ENCODE peak calls at places on chromosomes 4 and X, in four cellular contexts. H is AG10803, K is GM23248, O is SW 1271. X is an unnamed sample.

GRCh38 chrX:112819013-112819635 is 21.5 kb downstream of the AMOT start:
- DNase-seq in H (peak; percentile 92), K (peak; percentile 81), O (no peak), X (no peak)

GRCh38 chr4:32775049-32775448 is 2054.9 kb downstream of the PCDH7 start:
- DNase-seq in K (no peak), H (no peak), O (peak; percentile 47), X (no peak)

GRCh38 chr4:141346144-141346543 is 125.4 kb downstream of the ZNF330 start:
- DNase-seq in K (peak; percentile 83), H (peak; percentile 79), O (peak; percentile 42), X (no peak)

GRCh38 chrX:133992877-133993276 is 7.5 kb upstream of the GPC3 start:
- DNase-seq in K (no peak), H (no peak), O (no peak), X (no peak)

GRCh38 chrX:2449135-2449886 is 51.5 kb downstream of the DHRSX start:
- DNase-seq in H (no peak), K (no peak), O (no peak), X (no peak)

GRCh38 chr4:139789096-139789495 is 123.5 kb downstream of the MGST2 start:
- DNase-seq in K (no peak), O (no peak), H (no peak), X (no peak)

GRCh38 chr4:5758741-5759140 is 47.7 kb downstream of the EVC start:
- DNase-seq in O (peak; percentile 95), K (peak; percentile 99), H (peak; percentile 99), X (peak; percentile 51)

GRCh38 chr4:10083861-10084641 is 32.5 kb downstream of the WDR1 start:
- DNase-seq in K (no peak), H (no peak), O (no peak), X (peak; percentile 65)

GRCh38 chr4:188989371-188989770 is 850.1 kb downstream of the TRIML1 start:
- DNase-seq in H (no peak), K (no peak), O (no peak), X (no peak)

GRCh38 chrX:47707031-47707780 is 48.2 kb upstream of the UXT start:
- DNase-seq in K (peak; percentile 11), H (peak; percentile 41), O (no peak), X (no peak)

GRCh38 chrX:131752493-131753198 is 208.8 kb downstream of the OR13H1 start:
- DNase-seq in K (no peak), H (no peak), O (peak; percentile 70), X (no peak)

GRCh38 chr4:121822796-121823504 is 733 bp downstream of the CCNA2 start:
- DNase-seq in O (peak; percentile 47), K (peak; percentile 64), H (no peak), X (no peak)

GRCh38 chr4:161364681-161365080 is 799.1 kb downstream of the FSTL5 start:
- DNase-seq in O (no peak), K (no peak), H (no peak), X (no peak)

GRCh38 chrX:46567388-46567787 is 6.2 kb upstream of the CHST7 start:
- DNase-seq in O (no peak), K (no peak), H (no peak), X (no peak)

GRCh38 chrX:39896951-39897740 is 200.6 kb downstream of the BCOR start:
- DNase-seq in K (peak; percentile 81), O (peak; percentile 1), H (peak; percentile 86), X (no peak)

GRCh38 chrX:1452497-1453389 is at the start of gene ASMTL:
- DNase-seq in H (peak; percentile 97), O (no peak), K (peak; percentile 100), X (peak; percentile 100)

GRCh38 chr4:1683903-1684755 is at the start of gene FAM53A:
- DNase-seq in O (peak; percentile 79), K (peak; percentile 93), H (peak; percentile 81), X (peak; percentile 97)

GRCh38 chr4:8405516-8405875 is 35.0 kb downstream of the ACOX3 start:
- DNase-seq in K (no peak), H (no peak), O (no peak), X (no peak)

GRCh38 chr4:42282081-42282901 is 115.0 kb upstream of the SHISA3 start:
- DNase-seq in O (peak; percentile 63), H (peak; percentile 50), K (peak; percentile 85), X (no peak)

GRCh38 chr4:1192091-1192492 is 19.7 kb upstream of the SPON2 start:
- DNase-seq in H (peak; percentile 96), O (peak; percentile 28), K (peak; percentile 97), X (peak; percentile 90)

GRCh38 chr4:90095000-90095399 is 32.2 kb upstream of the CCSER1 start:
- DNase-seq in H (no peak), O (no peak), K (no peak), X (no peak)

GRCh38 chr4:81970454-81970853 is 403.3 kb downstream of the HNRNPD start:
- DNase-seq in K (no peak), O (no peak), H (no peak), X (no peak)

GRCh38 chrX:78333521-78333920 is 6.1 kb upstream of the CYSLTR1 start:
- DNase-seq in H (no peak), O (no peak), K (no peak), X (no peak)